ENCODE peak calls at places on chromosomes 16 and 17, in four cellular contexts. A, N, M and H are unnamed samples.

GRCh38 chr16:83027973-83028372 is 401.2 kb downstream of the CDH13 start:
- DNase-seq in A (no peak), N (no peak), M (no peak), H (no peak)

GRCh38 chr17:69269174-69269998 is 40.8 kb upstream of the ABCA10 start:
- DNase-seq in A (no peak), N (no peak), M (peak), H (no peak)

GRCh38 chr17:45020354-45021138 is 30.9 kb downstream of the DCAKD start:
- DNase-seq in A (no peak), N (peak), M (peak), H (peak)

GRCh38 chr16:14600164-14600563 is 29.9 kb downstream of the PARN start:
- DNase-seq in A (no peak), N (no peak), M (no peak), H (peak)

GRCh38 chr17:57255776-57256681 is at the start of gene MSI2:
- DNase-seq in A (peak), N (peak), M (peak), H (peak)

GRCh38 chr17:2837147-2837561 is 40.9 kb downstream of the RAP1GAP2 start:
- DNase-seq in A (no peak), N (peak), M (no peak), H (peak)

GRCh38 chr16:83995756-83996155 is 27.7 kb downstream of the NECAB2 start:
- DNase-seq in A (no peak), N (peak), M (peak), H (no peak)

GRCh38 chr16:87757841-87758426 is 7.9 kb downstream of the KLHDC4 start:
- DNase-seq in A (no peak), N (no peak), M (no peak), H (peak)

GRCh38 chr17:17575360-17576251 is 15.9 kb downstream of the PEMT start:
- DNase-seq in A (no peak), N (no peak), M (no peak), H (peak)

GRCh38 chr16:70290949-70291519 is 1.7 kb upstream of the AARS1 start:
- DNase-seq in A (no peak), N (no peak), M (no peak), H (no peak)

GRCh38 chr17:57905875-57906455 is 49.2 kb downstream of the CUEDC1 start:
- DNase-seq in A (no peak), N (no peak), M (no peak), H (no peak)

GRCh38 chr17:50545306-50545705 is 1.7 kb upstream of the SPATA20 start:
- DNase-seq in A (no peak), N (no peak), M (no peak), H (no peak)
- H3K27ac ChIP-seq in A (no peak), N (no peak), M (no peak), H (no peak)

GRCh38 chr17:72422505-72423285 is 301.9 kb downstream of the SOX9 start:
- DNase-seq in A (peak), N (peak), M (peak), H (no peak)
- H3K27ac ChIP-seq in A (no peak), N (no peak), M (no peak), H (peak)

DNA sequence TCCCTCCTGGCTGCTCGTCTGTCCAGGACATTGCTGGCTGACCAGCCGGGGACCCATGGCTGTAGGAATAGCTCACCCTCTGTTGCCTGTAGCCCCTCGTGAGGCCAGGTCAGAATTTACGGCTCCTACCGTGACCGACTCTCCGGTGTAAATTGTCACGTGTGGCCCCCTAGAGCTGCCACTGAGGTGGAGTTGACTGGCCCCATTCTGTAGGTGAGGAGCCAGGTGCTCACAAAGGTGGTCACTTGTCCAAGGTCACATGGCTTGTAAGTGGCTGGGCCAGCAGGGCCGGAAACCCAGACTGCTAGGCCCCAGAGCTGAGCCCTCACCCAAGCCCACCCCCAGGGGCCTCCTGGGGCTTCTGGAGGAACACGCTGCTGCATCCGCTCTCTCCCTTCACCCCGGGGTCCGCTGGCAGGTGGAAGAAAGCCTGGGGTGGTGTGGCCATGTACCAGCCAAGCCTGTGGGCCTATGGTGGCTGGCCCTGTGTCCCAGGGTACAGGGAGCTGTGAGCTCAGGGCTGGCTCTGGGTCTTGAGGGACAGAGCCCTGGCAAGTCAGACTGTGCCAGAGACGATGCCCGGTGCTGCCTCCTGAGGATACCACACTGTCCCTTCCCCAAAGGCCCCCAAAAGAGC is 120.7 kb downstream of the RAB11FIP4 start:
- DNase-seq in A (no peak), N (no peak), M (no peak), H (peak)
- H3K27ac ChIP-seq in A (no peak), N (no peak), M (no peak), H (no peak)

DNA sequence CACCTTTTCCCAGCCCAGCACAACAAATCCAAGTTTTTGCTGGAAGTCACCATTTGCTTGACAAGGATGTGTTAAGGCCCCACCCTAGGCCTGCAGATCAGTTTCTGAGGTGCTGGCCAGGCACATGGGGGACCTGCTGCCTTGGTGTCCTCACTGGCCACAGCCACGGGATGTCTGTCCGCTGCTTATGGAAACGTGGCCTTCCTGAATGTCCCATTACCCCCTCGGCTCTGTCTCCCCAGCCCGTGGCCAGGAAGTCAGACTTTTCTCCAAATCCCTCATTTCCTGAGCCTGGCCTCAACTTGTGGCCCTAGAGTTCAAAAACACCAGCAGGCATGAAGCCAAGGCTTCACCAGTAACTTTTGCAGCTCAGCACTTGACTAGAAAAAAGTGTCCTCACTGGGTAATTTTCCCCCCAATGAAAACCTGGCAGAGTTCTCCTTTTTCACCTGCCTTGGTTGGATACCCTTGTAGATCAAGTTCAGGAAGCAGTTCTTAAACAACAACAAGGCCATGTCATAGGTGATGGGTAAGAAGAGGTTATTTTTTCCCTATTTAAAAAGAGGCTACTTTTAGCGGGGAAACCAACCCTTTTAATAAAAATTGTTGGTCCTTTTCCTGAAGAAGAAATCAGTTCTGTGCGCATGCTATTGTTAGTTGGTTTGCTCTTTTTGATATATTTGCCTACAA is 80.8 kb downstream of the SOCS1 start:
- DNase-seq in A (no peak), N (no peak), M (no peak), H (peak)
- H3K27ac ChIP-seq in A (no peak), N (no peak), M (no peak), H (no peak)

DNA sequence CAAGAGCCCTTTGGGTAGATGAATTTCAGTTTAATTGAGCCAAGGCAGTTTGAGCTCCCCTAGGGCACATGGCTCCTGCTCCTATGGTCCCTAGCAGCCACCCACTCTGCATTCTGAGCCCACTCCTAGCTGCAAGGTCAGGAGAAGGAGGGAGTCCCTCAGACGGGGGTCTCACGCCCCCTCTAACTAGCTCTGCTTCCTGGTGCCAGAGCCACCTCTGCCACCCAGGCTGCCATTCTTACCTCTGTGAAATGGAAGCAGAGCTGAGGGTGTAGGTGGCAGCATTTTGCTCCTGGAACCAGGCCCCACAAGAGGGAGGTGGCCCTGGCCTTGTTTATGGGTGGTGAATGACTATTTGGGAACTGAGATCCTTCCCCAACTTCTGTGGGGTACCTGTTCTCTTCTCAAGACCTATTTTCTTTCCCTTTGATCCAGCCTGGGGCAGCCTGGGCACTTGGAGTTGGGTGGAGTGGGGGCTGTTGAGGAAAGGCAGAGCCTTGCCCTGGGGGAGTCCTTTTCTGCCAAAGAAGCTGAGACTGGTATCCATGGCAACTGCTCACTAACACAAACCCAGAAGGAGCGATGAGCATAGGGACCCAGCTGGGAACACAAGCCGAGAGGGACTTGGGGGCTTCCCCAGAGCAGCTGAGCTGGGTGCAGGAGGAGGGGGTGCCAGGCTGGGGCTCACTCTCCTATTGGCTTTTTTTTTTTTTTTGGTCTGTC is 4.8 kb downstream of the SPNS2 start:
- DNase-seq in A (no peak), N (no peak), M (no peak), H (no peak)
- H3K27ac ChIP-seq in A (peak), N (no peak), M (peak), H (no peak)